ENCODE peak calls at places on chromosomes 4 and X, in four cellular contexts. H is NCI-H1092, O is lung, P is astrocyte of the spinal cord. G is an unnamed sample.

GRCh38 chr4:180932365-180933001 is 1310.7 kb upstream of the TENM3 start:
- DNase-seq in H (no peak), O (no peak), P (no peak), G (no peak)

GRCh38 chr4:173399016-173399415 is at the start of gene SCRG1:
- DNase-seq in H (no peak), O (no peak), P (peak), G (no peak)

GRCh38 chr4:133316874-133317273 is 167.8 kb downstream of the PCDH10 start:
- DNase-seq in H (no peak), O (no peak), P (peak), G (no peak)

GRCh38 chrX:51461053-51462050 is 35.0 kb downstream of the NUDT11 start:
- DNase-seq in H (peak), O (no peak), P (peak), G (no peak)

GRCh38 chr4:15714616-15715015 is 11.8 kb downstream of the BST1 start:
- DNase-seq in H (no peak), O (peak), P (peak), G (no peak)

GRCh38 chrX:132520213-132520612 is 31.4 kb upstream of the MBNL3 start:
- DNase-seq in H (no peak), O (no peak), P (no peak), G (no peak)

GRCh38 chr4:5409980-5410618 is 298.3 kb downstream of the EVC2 start:
- DNase-seq in H (no peak), O (no peak), P (no peak), G (no peak)

GRCh38 chrX:13110427-13111324 is 66.3 kb upstream of the FAM9C start:
- DNase-seq in H (no peak), O (peak), P (peak), G (no peak)

GRCh38 chr4:180751009-180751408 is 1492.2 kb upstream of the TENM3 start:
- DNase-seq in H (no peak), O (no peak), P (peak), G (no peak)

GRCh38 chr4:16195209-16195608 is 31.1 kb downstream of the TAPT1 start:
- DNase-seq in H (no peak), O (no peak), P (no peak), G (no peak)

GRCh38 chr4:1533501-1534064 is 127.3 kb upstream of the NKX1-1 start:
- DNase-seq in H (no peak), O (no peak), P (no peak), G (no peak)

GRCh38 chrX:15714529-15714928 is 23.5 kb upstream of the CA5B start:
- DNase-seq in H (no peak), O (no peak), P (no peak), G (no peak)

GRCh38 chrX:2391869-2392606 is 108.7 kb downstream of the DHRSX start:
- DNase-seq in H (no peak), O (no peak), P (peak), G (no peak)

GRCh38 chr4:8694651-8695151 is 102.1 kb downstream of the CPZ start:
- DNase-seq in H (no peak), O (no peak), P (no peak), G (no peak)

GRCh38 chr4:159298502-159298901 is 195.6 kb downstream of the RAPGEF2 start:
- DNase-seq in H (no peak), O (no peak), P (peak), G (no peak)

GRCh38 chrX:24298191-24298590 is 15.7 kb downstream of the SUPT20HL2 start:
- DNase-seq in H (no peak), O (no peak), P (no peak), G (no peak)

GRCh38 chr4:108991929-108992328 is 229.1 kb upstream of the ETNPPL start:
- DNase-seq in H (no peak), O (no peak), P (peak), G (no peak)

GRCh38 chr4:35710343-35710742 is 534.0 kb downstream of the ARAP2 start:
- DNase-seq in H (no peak), O (no peak), P (no peak), G (no peak)

GRCh38 chr4:107890779-107891178 is 40.6 kb upstream of the CYP2U1 start:
- DNase-seq in H (no peak), O (no peak), P (no peak), G (no peak)

GRCh38 chrX:20988118-20988517 is 386.1 kb upstream of the CNKSR2 start:
- DNase-seq in H (no peak), O (no peak), P (peak), G (no peak)

GRCh38 chr4:165208322-165208652 is 926 bp downstream of the KLHL2 start:
- DNase-seq in H (no peak), O (no peak), P (no peak), G (no peak)

GRCh38 chrX:108439434-108439883 is at the start of gene COL4A5:
- DNase-seq in H (peak), O (peak), P (peak), G (peak)

GRCh38 chr4:83964996-83965541 is 429.2 kb downstream of the GPAT3 start:
- DNase-seq in H (no peak), O (no peak), P (peak), G (no peak)

GRCh38 chr4:84379881-84380618 is 119.0 kb downstream of the NKX6-1 start:
- DNase-seq in H (no peak), O (no peak), P (peak), G (no peak)

GRCh38 chr4:102593147-102593546 is 92.0 kb downstream of the NFKB1 start:
- DNase-seq in H (no peak), O (no peak), P (no peak), G (no peak)

GRCh38 chrX:83416273-83416672 is 91.8 kb upstream of the POU3F4 start:
- DNase-seq in H (no peak), O (no peak), P (no peak), G (no peak)

GRCh38 chr4:14269824-14270223 is 642.3 kb upstream of the BOD1L1 start:
- DNase-seq in H (no peak), O (no peak), P (no peak), G (no peak)

GRCh38 chrX:40097492-40098263 is at the start of gene BCOR:
- DNase-seq in H (peak), O (no peak), P (no peak), G (no peak)

GRCh38 chrX:29617276-29617675 is 598.1 kb upstream of the MAGEB2 start:
- DNase-seq in H (no peak), O (no peak), P (peak), G (no peak)

GRCh38 chr4:4461850-4462249 is 74.9 kb downstream of the NSG1 start:
- DNase-seq in H (peak), O (no peak), P (no peak), G (no peak)

GRCh38 chr4:1961563-1961962 is 47.2 kb downstream of the NELFA start:
- DNase-seq in H (peak), O (no peak), P (no peak), G (peak)

GRCh38 chrX:150547511-150548115 is 20.8 kb upstream of the MTM1 start:
- DNase-seq in H (peak), O (peak), P (peak), G (no peak)

GRCh38 chr4:168384437-168385141 is 66.0 kb upstream of the DDX60 start:
- DNase-seq in H (no peak), O (no peak), P (no peak), G (no peak)

GRCh38 chrX:39196192-39197102 is 395.2 kb downstream of the MID1IP1 start:
- DNase-seq in H (no peak), O (no peak), P (peak), G (peak)

GRCh38 chr4:144709793-144710525 is 64.0 kb downstream of the HHIP start:
- DNase-seq in H (no peak), O (no peak), P (peak), G (no peak)

GRCh38 chr4:83599183-83599582 is 63.3 kb downstream of the GPAT3 start:
- DNase-seq in H (no peak), O (no peak), P (peak), G (no peak)

GRCh38 chrX:40299028-40299479 is 201.3 kb upstream of the BCOR start:
- DNase-seq in H (peak), O (no peak), P (no peak), G (no peak)

GRCh38 chr4:85722401-85722800 is 247.5 kb downstream of the ARHGAP24 start:
- DNase-seq in H (no peak), O (no peak), P (no peak), G (no peak)

GRCh38 chrX:65707153-65707552 is 39.7 kb downstream of the MSN start:
- DNase-seq in H (no peak), O (no peak), P (no peak), G (peak)

GRCh38 chr4:145891958-145892357 is 46.7 kb downstream of the ZNF827 start:
- DNase-seq in H (no peak), O (no peak), P (no peak), G (no peak)

G was measured in NCI-H2029 treated with DMSO at 0.1 percent for 48 hours.